ENCODE peak calls at places on chromosomes 3 and 15, in nine cellular contexts. W is aorta; V is stimulated activated CD4-positive, alpha-beta T cell treated with anti-CD3 and anti-CD28 coated beads, Interleukin-4, amount 100 ng/mL, for 4 hours; L is frontal cortex; T is uterus; O is activated CD4-positive, alpha-beta T cell treated with anti-CD3 and anti-CD28 coated beads, Interleukin-2, amount 50 U/mL, for 4 hours; Y is lower lobe of right lung; S is Right ventricle myocardium superior; I is stimulated activated CD8-positive, alpha-beta memory T cell treated with anti-CD3 and anti-CD28 coated beads, Interleukin-15, amount 100 ng/mL, for 4 hours. X is an unnamed sample.

GRCh38 chr3:171712168-171712938 is 97.9 kb downstream of the PLD1 start:
- DNase-seq in Y (no peak), S (no peak), I (no peak), V (no peak), W (no peak), O (no peak), L (no peak), T (peak), X (no peak)

GRCh38 chr3:63961891-63962290 is 49.7 kb upstream of the SCAANT1 start:
- DNase-seq in L (no peak), W (no peak), V (no peak), O (no peak), Y (no peak), T (no peak), I (no peak), S (no peak), X (no peak)

GRCh38 chr3:46867550-46867898 is 4.3 kb upstream of the MYL3 start:
- DNase-seq in I (no peak), Y (peak), W (peak), L (peak), T (peak), O (no peak), S (peak), V (no peak), X (peak)

GRCh38 chr3:72738752-72739520 is 109.3 kb downstream of the SHQ1 start:
- DNase-seq in L (peak), I (peak), W (peak), O (peak), Y (peak), S (peak), T (no peak), V (peak), X (peak)

GRCh38 chr3:70224337-70224736 is 88.1 kb downstream of the MDFIC2 start:
- DNase-seq in W (no peak), Y (no peak), O (no peak), V (no peak), S (no peak), T (no peak), I (no peak), L (no peak), X (no peak)

GRCh38 chr15:100818927-100819326 is 60.7 kb upstream of the ALDH1A3 start:
- DNase-seq in L (no peak), O (no peak), W (no peak), V (no peak), I (no peak), Y (no peak), S (no peak), T (peak), X (no peak)

GRCh38 chr3:32401541-32402052 is 9.9 kb downstream of the CMTM7 start:
- DNase-seq in V (peak), W (peak), Y (peak), S (peak), L (peak), T (peak), I (no peak), O (peak), X (peak)

GRCh38 chr15:59516655-59517461 is 78.9 kb downstream of the FAM81A start:
- DNase-seq in L (no peak), Y (no peak), T (no peak), S (no peak), O (no peak), V (no peak), W (no peak), I (no peak), X (no peak)

GRCh38 chr3:72031581-72031980 is 246.6 kb upstream of the PROK2 start:
- DNase-seq in I (no peak), W (no peak), O (no peak), S (peak), V (no peak), L (no peak), Y (peak), T (no peak), X (no peak)

GRCh38 chr3:177640319-177640997 is 443.2 kb upstream of the TBL1XR1 start:
- DNase-seq in O (no peak), T (no peak), Y (no peak), W (no peak), V (no peak), I (no peak), S (no peak), L (no peak), X (peak)

GRCh38 chr3:148528024-148528423 is 169.7 kb upstream of the AGTR1 start:
- DNase-seq in L (no peak), I (no peak), W (no peak), O (no peak), Y (no peak), V (no peak), T (no peak), S (no peak), X (no peak)

GRCh38 chr3:10783360-10784346 is 32.4 kb upstream of the SLC6A11 start:
- DNase-seq in Y (no peak), W (no peak), L (no peak), O (no peak), V (peak), T (no peak), I (peak), S (no peak), X (no peak)

GRCh38 chr15:86255247-86255646 is 175.6 kb downstream of the AGBL1 start:
- DNase-seq in I (no peak), S (no peak), V (no peak), O (no peak), W (no peak), Y (no peak), T (no peak), L (no peak), X (no peak)

GRCh38 chr3:65729553-65729952 is 309.2 kb downstream of the MAGI1 start:
- DNase-seq in W (no peak), O (no peak), V (no peak), Y (no peak), L (no peak), I (no peak), T (peak), S (no peak), X (no peak)

GRCh38 chr15:89002281-89002761 is 85.9 kb upstream of the ABHD2 start:
- DNase-seq in V (no peak), L (no peak), S (peak), I (no peak), W (peak), Y (peak), T (no peak), O (no peak), X (no peak)

GRCh38 chr3:193665370-193665989 is 72.5 kb downstream of the OPA1 start:
- DNase-seq in L (no peak), I (no peak), O (no peak), V (no peak), S (no peak), Y (no peak), W (no peak), T (no peak), X (no peak)

GRCh38 chr3:25386686-25387271 is 41.3 kb upstream of the RARB start:
- DNase-seq in W (no peak), S (no peak), L (no peak), O (no peak), Y (no peak), I (no peak), T (no peak), V (no peak), X (no peak)

GRCh38 chr15:74725845-74726773 is 781 bp upstream of the CYP1A1 start:
- DNase-seq in L (peak), V (peak), S (peak), O (peak), W (peak), I (no peak), Y (peak), T (no peak), X (peak)

GRCh38 chr3:126765187-126766069 is 61.4 kb downstream of the CHCHD6 start:
- DNase-seq in W (no peak), I (no peak), T (no peak), O (no peak), L (no peak), S (no peak), V (no peak), Y (no peak), X (no peak)

GRCh38 chr3:131892331-131892730 is 142.5 kb downstream of the CPNE4 start:
- DNase-seq in Y (no peak), I (no peak), T (no peak), O (no peak), V (no peak), W (no peak), L (no peak), S (no peak), X (no peak)